ENCODE peak calls at places on chromosomes 4 and X, in ten cellular contexts. S is GM12891, Q is testis, L is heart left ventricle, F is lower leg skin, Y is K562, U is H54, R is uterus, K is upper lobe of left lung, B is HCT116. P is an unnamed sample.

GRCh38 chrX:69021095-69021494 is 144.2 kb downstream of the PJA1 start:
- DNase-seq in S (no peak), Q (no peak), L (no peak), F (peak; percentile 82), Y (no peak), U (no peak), R (peak; percentile 34), K (no peak), B (no peak), P (no peak)

GRCh38 chr4:38157592-38157991 is 197.4 kb downstream of the PTTG2 start:
- DNase-seq in S (no peak), Q (no peak), L (peak; percentile 36), F (no peak), Y (peak; percentile 25), U (no peak), R (no peak), K (peak; percentile 62), B (no peak), P (no peak)

GRCh38 chrX:139429913-139430312 is 100.6 kb upstream of the F9 start:
- DNase-seq in S (no peak), Q (no peak), L (no peak), F (no peak), Y (peak; percentile 9), U (no peak), R (no peak), K (no peak), B (no peak), P (no peak)

GRCh38 chrX:63784902-63785692 is at the start of gene ARHGEF9:
- DNase-seq in S (no peak), Q (peak; percentile 18), L (peak; percentile 12), F (peak; percentile 86), Y (no peak), U (no peak), R (peak; percentile 15), K (no peak), B (no peak), P (no peak)

GRCh38 chrX:63128509-63128908 is 222.6 kb downstream of the SPIN4 start:
- DNase-seq in S (no peak), Q (peak; percentile 14), L (no peak), F (no peak), Y (peak; percentile 23), U (no peak), R (no peak), K (no peak), B (peak; percentile 16), P (no peak)

GRCh38 chr4:133152801-133153526 is 3.9 kb downstream of the PCDH10 start:
- DNase-seq in S (no peak), Q (no peak), L (no peak), F (no peak), Y (no peak), U (no peak), R (no peak), K (no peak), B (no peak), P (no peak)

GRCh38 chr4:181970356-181970755 is 272.8 kb upstream of the TENM3 start:
- DNase-seq in S (no peak), Q (no peak), L (no peak), F (no peak), Y (no peak), U (no peak), R (no peak), K (no peak), B (no peak), P (no peak)

GRCh38 chrX:136662976-136663375 is 15.0 kb downstream of the CD40LG start:
- DNase-seq in S (no peak), Q (no peak), L (no peak), F (no peak), Y (no peak), U (no peak), R (no peak), K (no peak), B (no peak), P (no peak)

DNA sequence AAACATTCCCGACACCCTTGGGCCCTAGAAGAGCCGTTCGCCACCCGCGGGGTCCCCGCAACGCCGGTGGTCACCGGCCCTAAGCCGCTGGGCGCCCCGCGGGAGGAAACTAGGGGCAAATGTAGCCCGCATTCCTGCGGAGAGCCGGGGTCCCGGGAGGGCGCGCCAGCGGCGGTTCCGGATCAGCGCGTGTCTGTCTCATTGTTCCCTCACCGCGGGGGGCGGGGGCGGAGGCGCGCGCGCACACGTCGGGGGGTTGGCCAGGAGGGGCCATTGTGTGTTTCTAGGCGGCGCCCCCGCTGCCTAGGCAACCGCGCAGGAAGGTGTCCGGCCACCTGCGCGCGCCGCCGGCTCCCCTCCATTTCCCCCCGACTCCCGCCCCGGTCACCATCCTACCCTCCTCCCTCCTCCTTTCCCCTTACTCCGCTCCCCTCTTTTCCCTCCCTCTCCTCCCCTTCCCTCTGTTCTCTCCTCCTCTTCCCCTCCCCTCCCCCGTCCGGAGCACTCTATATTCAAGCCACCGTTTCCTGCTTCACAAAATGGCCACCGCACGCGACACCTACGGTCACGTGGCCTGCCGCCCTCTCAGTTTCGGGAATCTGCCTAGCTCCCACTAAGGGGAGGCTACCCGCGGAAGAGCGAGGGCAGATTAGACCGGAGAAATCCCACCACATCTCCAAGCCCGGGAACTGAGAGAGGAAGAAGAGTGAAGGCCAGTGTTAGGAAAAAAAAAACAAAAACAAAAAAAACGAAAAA is 796 bp upstream of the DDX3X start:
- DNase-seq in S (peak; percentile 53), Q (peak; percentile 86), L (peak; percentile 83), F (peak; percentile 98), Y (peak; percentile 92), U (no peak), R (peak; percentile 90), K (peak; percentile 91), B (peak; percentile 79), P (peak; percentile 79)
- TF ChIP-seq POLR2A in S (no peak), Q (no peak), L (no peak), F (no peak), Y (peak; percentile 48), U (peak; percentile 33), R (peak; percentile 71), K (peak; percentile 82), B (no peak), P (peak; percentile 81)

GRCh38 chrX:75156537-75156945 is 458 bp upstream of the ABCB7 start:
- DNase-seq in S (no peak), Q (no peak), L (no peak), F (no peak), Y (peak; percentile 8), U (no peak), R (peak; percentile 22), K (no peak), B (no peak), P (no peak)

GRCh38 chrX:75154871-75155270 is 1.2 kb downstream of the ABCB7 start:
- DNase-seq in S (no peak), Q (no peak), L (no peak), F (no peak), Y (no peak), U (no peak), R (no peak), K (no peak), B (no peak), P (no peak)

GRCh38 chrX:75158054-75158453 is 2.0 kb upstream of the ABCB7 start:
- DNase-seq in S (no peak), Q (no peak), L (no peak), F (no peak), Y (no peak), U (no peak), R (no peak), K (no peak), B (no peak), P (no peak)

GRCh38 chrX:75155454-75155829 is 641 bp downstream of the ABCB7 start:
- DNase-seq in S (no peak), Q (no peak), L (no peak), F (no peak), Y (peak; percentile 51), U (no peak), R (no peak), K (no peak), B (no peak), P (no peak)

DNA sequence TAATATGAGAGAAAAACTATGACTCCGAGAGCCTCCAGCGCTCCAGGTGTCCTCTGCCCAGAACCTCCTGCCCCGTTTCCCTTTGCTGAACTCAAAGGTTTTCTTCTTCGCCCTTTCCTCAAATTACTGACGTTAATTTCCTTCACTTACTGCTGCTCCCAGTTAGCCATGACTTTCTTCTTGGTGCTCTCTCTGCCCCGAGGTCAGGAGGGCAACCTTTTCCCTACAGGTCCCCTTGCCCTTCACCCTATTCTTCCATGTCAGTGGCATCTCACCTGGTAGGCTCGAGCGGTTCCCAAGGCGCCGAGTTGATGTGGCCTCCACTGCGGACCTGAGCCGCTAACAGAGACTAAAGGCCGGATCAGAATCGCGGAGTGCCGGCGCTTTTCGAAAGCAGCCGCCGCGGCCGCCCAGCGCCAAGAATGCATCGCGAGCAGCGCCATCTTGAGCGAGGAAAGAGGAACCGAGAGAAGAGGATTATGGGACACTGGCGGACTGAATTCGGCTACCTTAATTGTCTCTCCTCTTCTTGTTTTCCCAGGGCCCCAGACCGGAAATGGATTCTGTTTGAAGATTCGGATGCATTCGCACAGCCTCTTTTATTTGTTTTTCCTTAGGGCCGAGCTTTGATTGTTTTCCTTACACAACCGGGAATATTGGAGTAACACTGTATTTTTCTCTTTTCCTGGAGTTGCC is at the start of gene ABCB7:
- DNase-seq in S (peak; percentile 18), Q (peak; percentile 84), L (peak; percentile 53), F (peak; percentile 87), Y (peak; percentile 74), U (peak; percentile 26), R (peak; percentile 58), K (peak; percentile 51), B (peak; percentile 35), P (no peak)
- TF ChIP-seq POLR2A in S (peak; percentile 55), Q (no peak), L (no peak), F (no peak), Y (peak; percentile 78), U (peak; percentile 34), R (no peak), K (peak; percentile 52), B (peak; percentile 44), P (no peak)

GRCh38 chrX:74931214-74931613 is 6.0 kb upstream of the NEXMIF start:
- DNase-seq in S (no peak), Q (no peak), L (no peak), F (no peak), Y (peak; percentile 1), U (no peak), R (no peak), K (no peak), B (no peak), P (no peak)

GRCh38 chrX:74924449-74925209 is 623 bp downstream of the NEXMIF start:
- DNase-seq in S (peak; percentile 30), Q (peak; percentile 36), L (peak; percentile 8), F (no peak), Y (no peak), U (no peak), R (peak; percentile 35), K (peak; percentile 49), B (no peak), P (peak; percentile 47)

GRCh38 chrX:74923942-74924448 is 1.3 kb downstream of the NEXMIF start:
- DNase-seq in S (no peak), Q (peak; percentile 33), L (peak; percentile 4), F (no peak), Y (no peak), U (no peak), R (peak; percentile 17), K (no peak), B (no peak), P (no peak)

GRCh38 chrX:74922922-74923321 is 2.3 kb downstream of the NEXMIF start:
- DNase-seq in S (no peak), Q (no peak), L (no peak), F (no peak), Y (no peak), U (no peak), R (no peak), K (no peak), B (no peak), P (no peak)

DNA sequence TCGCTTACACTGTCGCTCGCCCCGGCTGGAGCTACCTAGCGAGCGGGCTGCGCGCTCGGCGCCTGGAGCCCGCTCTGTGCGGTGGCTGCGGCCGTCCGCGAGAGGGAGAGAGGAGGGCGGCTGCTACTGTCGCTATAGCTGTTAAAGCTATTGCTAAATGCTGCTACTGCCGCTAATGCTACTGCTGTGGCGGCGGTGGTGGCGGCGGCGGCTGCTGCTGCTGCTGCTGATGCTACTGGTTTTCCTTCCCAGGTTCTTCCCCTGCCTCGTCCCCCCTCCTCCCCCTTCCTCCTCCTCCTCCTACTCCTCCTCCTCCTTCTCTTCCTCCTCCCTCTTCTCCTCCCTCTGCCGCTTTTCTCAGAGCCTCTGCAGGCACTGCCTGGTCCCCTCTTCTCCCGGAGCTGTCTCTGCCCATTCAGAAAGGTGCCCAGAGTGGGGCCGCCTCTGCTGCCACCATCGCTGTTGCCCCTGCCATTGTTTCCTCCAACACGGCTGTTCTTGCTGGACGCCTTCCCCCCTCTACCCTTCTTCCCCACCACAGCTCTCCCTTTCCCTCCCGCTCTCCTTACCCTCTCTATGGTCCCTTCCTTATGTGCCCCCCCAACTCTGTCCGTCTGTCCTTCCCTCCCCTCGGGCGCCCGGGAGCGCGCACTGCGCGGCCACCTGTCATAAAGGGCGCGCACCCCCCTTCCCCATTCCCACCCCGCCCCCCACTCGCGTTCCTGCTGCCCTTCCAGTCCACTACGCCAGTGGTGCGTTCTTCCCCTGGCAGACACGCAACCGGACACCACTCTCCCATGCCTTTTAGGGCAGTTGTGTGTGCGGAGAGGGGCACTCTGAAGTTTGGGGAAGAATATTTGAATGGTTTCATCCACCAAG is at the start of gene NEXMIF:
- DNase-seq in S (peak; percentile 33), Q (peak; percentile 19), L (peak; percentile 5), F (no peak), Y (no peak), U (no peak), R (peak; percentile 17), K (peak; percentile 26), B (no peak), P (no peak)
- TF ChIP-seq POLR2A in S (no peak), Q (no peak), L (no peak), F (no peak), Y (no peak), U (no peak), R (no peak), K (no peak), B (no peak), P (no peak)

GRCh38 chr4:73869130-73870055 is at the start of gene CXCL1:
- DNase-seq in S (no peak), Q (peak; percentile 16), L (peak; percentile 23), F (no peak), Y (peak; percentile 68), U (no peak), R (no peak), K (peak; percentile 36), B (no peak), P (no peak)
- TF ChIP-seq POLR2A in S (no peak), Q (no peak), L (no peak), F (no peak), Y (no peak), U (no peak), R (no peak), K (peak; percentile 55), B (no peak), P (no peak)

P was measured in breast epithelium.